ENCODE peak calls at places on chromosome 14, in four cellular contexts. V is brain microvascular endothelial cell, K is endothelial cell, Z is A549. L is an unnamed sample.

GRCh38 chr14:33486499-33486898 is 464.4 kb downstream of the EGLN3 start:
- DNase-seq in V (no peak), K (no peak), Z (no peak), L (no peak)

GRCh38 chr14:99604766-99605298 is 825 bp upstream of the CCDC85C start:
- DNase-seq in V (no peak), K (peak), Z (peak), L (peak)

GRCh38 chr14:34334329-34334728 is 127.7 kb downstream of the SPTSSA start:
- DNase-seq in V (no peak), K (no peak), Z (no peak), L (no peak)

GRCh38 chr14:99853206-99853605 is 60.0 kb downstream of the EML1 start:
- DNase-seq in V (no peak), K (no peak), Z (no peak), L (no peak)

GRCh38 chr14:69096766-69097475 is 56.0 kb downstream of the DCAF5 start:
- DNase-seq in V (no peak), K (no peak), Z (no peak), L (no peak)

GRCh38 chr14:20873370-20874177 is 17.6 kb upstream of the RNASE3 start:
- DNase-seq in V (peak), K (peak), Z (peak), L (peak)

GRCh38 chr14:68937790-68938514 is 41.1 kb downstream of the ACTN1 start:
- DNase-seq in V (no peak), K (no peak), Z (no peak), L (no peak)

GRCh38 chr14:50347521-50347920 is 35.4 kb downstream of the DMAC2L start:
- DNase-seq in V (peak), K (no peak), Z (no peak), L (no peak)

GRCh38 chr14:61559641-61560201 is 135.6 kb upstream of the HIF1A start:
- DNase-seq in V (no peak), K (no peak), Z (peak), L (no peak)

GRCh38 chr14:63343878-63344277 is 25.1 kb upstream of the GPHB5 start:
- DNase-seq in V (peak), K (no peak), Z (no peak), L (no peak)

GRCh38 chr14:41785696-41786095 is 179.0 kb downstream of the LRFN5 start:
- DNase-seq in V (no peak), K (no peak), Z (no peak), L (no peak)

GRCh38 chr14:32985881-32986280 is 47.2 kb downstream of the NPAS3 start:
- DNase-seq in V (no peak), K (no peak), Z (no peak), L (no peak)

GRCh38 chr14:54529811-54530210 is 20.1 kb downstream of the CGRRF1 start:
- DNase-seq in V (peak), K (no peak), Z (no peak), L (no peak)

GRCh38 chr14:79967001-79967400 is 244.3 kb downstream of the DIO2 start:
- DNase-seq in V (no peak), K (no peak), Z (no peak), L (no peak)

GRCh38 chr14:80634106-80634758 is 307.3 kb downstream of the CEP128 start:
- DNase-seq in V (no peak), K (no peak), Z (no peak), L (no peak)

GRCh38 chr14:59438148-59438766 is 26.9 kb downstream of the GPR135 start:
- DNase-seq in V (peak), K (no peak), Z (no peak), L (no peak)

GRCh38 chr14:96895658-96896271 is 98.6 kb downstream of the VRK1 start:
- DNase-seq in V (no peak), K (no peak), Z (no peak), L (no peak)

GRCh38 chr14:101350710-101351109 is 210.6 kb upstream of the DIO3 start:
- DNase-seq in V (no peak), K (no peak), Z (no peak), L (no peak)

GRCh38 chr14:22838631-22839041 is 2.3 kb downstream of the MMP14 start:
- DNase-seq in V (peak), K (no peak), Z (no peak), L (no peak)

GRCh38 chr14:101520621-101521305 is 40.5 kb upstream of the DIO3 start:
- DNase-seq in V (no peak), K (no peak), Z (no peak), L (no peak)

GRCh38 chr14:32697704-32698103 is 241.0 kb upstream of the NPAS3 start:
- DNase-seq in V (peak), K (no peak), Z (no peak), L (no peak)

GRCh38 chr14:61322799-61323290 is 1.5 kb downstream of the PRKCH start:
- DNase-seq in V (no peak), K (no peak), Z (peak), L (no peak)

GRCh38 chr14:83425138-83425537 is 1891.5 kb upstream of the SEL1L start:
- DNase-seq in V (no peak), K (no peak), Z (no peak), L (no peak)

GRCh38 chr14:66099931-66100330 is 386.2 kb upstream of the CCDC196 start:
- DNase-seq in V (no peak), K (no peak), Z (no peak), L (no peak)

GRCh38 chr14:99380991-99381687 is 99.5 kb downstream of the SETD3 start:
- DNase-seq in V (no peak), K (no peak), Z (no peak), L (no peak)

GRCh38 chr14:55814873-55815272 is 234.9 kb downstream of the KTN1 start:
- DNase-seq in V (no peak), K (no peak), Z (no peak), L (no peak)

GRCh38 chr14:75339059-75339458 is 60.4 kb downstream of the FOS start:
- DNase-seq in V (no peak), K (no peak), Z (no peak), L (no peak)

GRCh38 chr14:76867536-76868452 is 41.6 kb downstream of the LRRC74A start:
- DNase-seq in V (no peak), K (no peak), Z (no peak), L (peak)

GRCh38 chr14:76868453-76869170 is 42.4 kb downstream of the LRRC74A start:
- DNase-seq in V (no peak), K (no peak), Z (no peak), L (no peak)

GRCh38 chr14:76866469-76866868 is 40.3 kb downstream of the LRRC74A start:
- DNase-seq in V (no peak), K (no peak), Z (no peak), L (no peak)

GRCh38 chr14:76872796-76873432 is 46.7 kb downstream of the LRRC74A start:
- DNase-seq in V (peak), K (peak), Z (peak), L (peak)

DNA sequence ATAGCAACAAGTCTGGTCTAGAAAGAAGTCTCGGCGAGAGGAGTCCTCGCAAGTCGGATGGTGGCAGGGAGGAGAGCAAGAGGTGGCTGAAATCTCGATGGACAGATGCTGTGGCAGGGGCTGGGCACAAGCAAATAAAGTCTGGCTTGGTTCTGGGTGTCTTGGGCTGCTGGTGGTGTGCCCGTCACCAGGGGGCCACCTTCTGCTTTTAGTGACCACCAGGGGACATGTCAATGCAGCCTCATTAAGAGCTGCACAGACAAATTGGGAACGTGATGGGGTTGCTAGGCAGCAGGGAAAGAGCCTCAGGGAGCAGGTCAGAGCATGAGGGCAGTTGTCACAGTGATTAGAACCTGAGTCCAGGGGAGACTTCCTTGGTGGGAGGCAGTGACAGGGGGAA is 43.9 kb downstream of the LRRC74A start:
- DNase-seq in V (no peak), K (peak), Z (peak), L (peak)
- TF ChIP-seq CTCF in V (peak), K (peak), Z (peak), L (peak)

GRCh38 chr14:77804592-77804991 is 4.7 kb downstream of the ADCK1 start:
- DNase-seq in V (no peak), K (peak), Z (peak), L (no peak)
- TF ChIP-seq CTCF in V (peak), K (peak), Z (peak), L (no peak)

GRCh38 chr14:104076743-104077142 is 8.8 kb upstream of the ASPG start:
- DNase-seq in V (no peak), K (no peak), Z (no peak), L (no peak)

GRCh38 chr14:104073764-104074163 is 11.7 kb upstream of the ASPG start:
- DNase-seq in V (no peak), K (no peak), Z (no peak), L (no peak)

GRCh38 chr14:104072586-104072985 is 12.9 kb upstream of the ASPG start:
- DNase-seq in V (no peak), K (no peak), Z (no peak), L (no peak)

GRCh38 chr14:104078031-104078455 is 7.5 kb upstream of the ASPG start:
- DNase-seq in V (peak), K (peak), Z (peak), L (peak)

GRCh38 chr14:104075530-104076151 is 9.9 kb upstream of the ASPG start:
- DNase-seq in V (no peak), K (peak), Z (no peak), L (no peak)
- TF ChIP-seq CTCF in V (peak), K (no peak), Z (peak), L (peak)

GRCh38 chr14:93115920-93116675 is at the start of gene ITPK1:
- DNase-seq in V (no peak), K (peak), Z (peak), L (peak)
- TF ChIP-seq CTCF in V (peak), K (peak), Z (peak), L (no peak)

GRCh38 chr14:36105401-36105800 is 71.1 kb downstream of the PTCSC3 start:
- DNase-seq in V (no peak), K (peak), Z (no peak), L (peak)
- TF ChIP-seq CTCF in V (peak), K (no peak), Z (no peak), L (peak)

L was measured in nephron progenitor cell.